ENCODE peak calls at places on chromosomes 4 and X, in seven cellular contexts. E is GM23338; A is adrenal gland; Y is lower lobe of right lung; V is PC-3; B is CD8-positive, alpha-beta T cell; D is psoas muscle. U is an unnamed sample. For H3K27me3, the result is how much of the 10 kb centered on the place peaks cover.

GRCh38 chrX:152086141-152086540 is 52.2 kb downstream of the MAGEA10 start:
- DNase-seq in Y (no peak), A (no peak), E (no peak), V (no peak), D (no peak), B (no peak), U (no peak)

GRCh38 chr4:187780070-187780469 is 215.5 kb upstream of the ZFP42 start:
- DNase-seq in B (no peak), A (no peak), V (no peak), Y (no peak), E (no peak), D (no peak), U (no peak)

GRCh38 chr4:124943145-124943889 is 230.8 kb upstream of the ANKRD50 start:
- DNase-seq in D (no peak), A (no peak), V (peak), E (no peak), B (no peak), Y (no peak), U (no peak)

GRCh38 chr4:5383191-5383980 is 325.0 kb downstream of the EVC2 start:
- DNase-seq in V (no peak), E (no peak), B (no peak), D (no peak), Y (no peak), A (no peak), U (no peak)

GRCh38 chr4:155304375-155304774 is 72.4 kb downstream of the MAP9 start:
- DNase-seq in B (no peak), E (no peak), D (no peak), Y (no peak), V (no peak), A (no peak), U (no peak)

GRCh38 chr4:168129046-168129772 is 36.9 kb downstream of the ANXA10 start:
- DNase-seq in Y (no peak), D (no peak), B (no peak), E (no peak), V (no peak), A (no peak), U (no peak)

GRCh38 chr4:20723019-20723418 is 22.8 kb downstream of the PACRGL start:
- DNase-seq in A (no peak), E (no peak), B (no peak), D (no peak), Y (no peak), V (peak), U (no peak)

GRCh38 chrX:53356186-53356585 is 66.3 kb downstream of the SMC1A start:
- DNase-seq in E (peak), Y (no peak), D (no peak), A (no peak), V (peak), B (no peak), U (peak)

GRCh38 chr4:73706811-73707210 is 33.6 kb upstream of the CXCL8 start:
- DNase-seq in A (no peak), B (no peak), V (no peak), Y (no peak), D (no peak), E (no peak), U (no peak)

GRCh38 chrX:15781964-15782711 is 8.1 kb upstream of the ZRSR2 start:
- DNase-seq in V (no peak), Y (no peak), E (no peak), A (no peak), D (no peak), B (no peak), U (no peak)

GRCh38 chrX:36867143-36867542 is 141.0 kb upstream of the FAM47C start:
- DNase-seq in D (no peak), E (peak), V (peak), B (no peak), Y (no peak), A (no peak), U (no peak)

GRCh38 chr4:5143940-5144339 is 92.7 kb downstream of the STK32B start:
- DNase-seq in E (no peak), V (no peak), D (peak), Y (no peak), B (no peak), A (no peak), U (no peak)

GRCh38 chr4:16686195-16686594 is 212.2 kb downstream of the LDB2 start:
- DNase-seq in Y (no peak), A (no peak), E (no peak), V (peak), D (no peak), B (no peak), U (no peak)

GRCh38 chrX:5113128-5113527 is 1115.5 kb downstream of the NLGN4X start:
- DNase-seq in A (no peak), Y (no peak), D (no peak), V (peak), B (no peak), E (peak), U (no peak)

GRCh38 chr4:115851918-115852766 is 738.7 kb upstream of the NDST4 start:
- DNase-seq in Y (peak), V (peak), E (peak), D (no peak), B (no peak), A (peak), U (peak)

GRCh38 chrX:25968920-25969319 is 169.2 kb upstream of the MAGEB18 start:
- DNase-seq in D (no peak), A (peak), Y (no peak), V (peak), E (peak), B (no peak), U (peak)

GRCh38 chr4:76687730-76688441 is 210.1 kb downstream of the SOWAHB start:
- DNase-seq in V (peak), E (peak), Y (no peak), B (no peak), A (peak), D (no peak), U (peak)

GRCh38 chr4:168208957-168209614 is 109.5 kb downstream of the DDX60 start:
- DNase-seq in D (no peak), E (no peak), A (no peak), V (peak), Y (no peak), B (no peak), U (no peak)

GRCh38 chrX:22800806-22801205 is 199.0 kb upstream of the DDX53 start:
- DNase-seq in Y (no peak), A (no peak), B (no peak), D (no peak), V (peak), E (no peak), U (no peak)

GRCh38 chr4:163816494-163816893 is 322.0 kb downstream of the TMA16 start:
- DNase-seq in D (no peak), B (no peak), A (no peak), V (no peak), E (peak), Y (no peak), U (no peak)

GRCh38 chr4:44157611-44158277 is 290.9 kb downstream of the KCTD8 start:
- DNase-seq in B (no peak), Y (no peak), D (no peak), V (peak), A (no peak), E (no peak), U (no peak)

GRCh38 chrX:72060196-72060974 is 71.3 kb downstream of the RTL5 start:
- DNase-seq in D (no peak), V (no peak), Y (no peak), B (no peak), E (peak), A (peak), U (no peak)

GRCh38 chr4:173057442-173057841 is 111.2 kb upstream of the GALNT7 start:
- DNase-seq in E (no peak), V (peak), D (no peak), A (no peak), Y (no peak), B (no peak), U (no peak)

GRCh38 chrX:148441387-148441786 is 59.0 kb upstream of the AFF2 start:
- DNase-seq in B (no peak), E (peak), Y (no peak), V (no peak), D (no peak), A (no peak), U (no peak)

GRCh38 chr4:111689731-111690130 is 455.5 kb upstream of the FAM241A start:
- DNase-seq in D (no peak), E (no peak), V (no peak), A (no peak), Y (no peak), B (no peak), U (no peak)

GRCh38 chr4:111697176-111697962 is 447.9 kb upstream of the FAM241A start:
- DNase-seq in B (no peak), V (no peak), E (no peak), D (no peak), Y (no peak), A (no peak), U (no peak)

GRCh38 chr4:111696505-111696904 is 448.7 kb upstream of the FAM241A start:
- DNase-seq in Y (no peak), A (no peak), V (no peak), B (no peak), D (no peak), E (no peak), U (no peak)

GRCh38 chr4:111695677-111696076 is 449.6 kb upstream of the FAM241A start:
- DNase-seq in A (no peak), Y (no peak), D (no peak), E (no peak), B (no peak), V (no peak), U (no peak)

DNA sequence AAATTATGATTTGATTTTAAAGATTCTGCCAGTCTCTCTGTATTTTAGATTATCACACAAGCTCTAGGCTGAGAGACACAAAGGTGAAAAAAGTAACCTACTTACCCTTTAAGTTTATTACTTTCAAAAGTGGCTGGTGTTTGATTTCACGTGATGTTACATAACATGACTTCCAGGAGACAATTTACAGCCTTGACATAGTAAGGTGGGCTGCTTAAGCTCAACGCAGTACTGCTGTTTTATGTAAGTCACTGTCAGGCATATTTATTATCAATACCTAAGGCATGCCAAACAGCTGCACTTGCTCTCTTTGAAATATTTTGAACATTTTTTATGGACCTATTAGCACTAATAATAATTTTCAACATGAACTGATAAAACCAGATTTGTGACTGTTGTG is 451.5 kb upstream of the FAM241A start:
- DNase-seq in D (no peak), A (no peak), Y (no peak), E (no peak), V (no peak), B (no peak), U (no peak)
- H3K27ac ChIP-seq in D (no peak), A (no peak), Y (no peak), E (no peak), V (no peak), B (no peak), U (no peak)

GRCh38 chr4:7498406-7499200 is 63.9 kb upstream of the PSAPL1 start:
- DNase-seq in D (no peak), B (no peak), V (no peak), A (no peak), E (no peak), Y (no peak), U (no peak)
- H3K27me3 ChIP-seq in D (under half), B (under half), V (under half), A (under half), E (under half), Y (under half), U (under half)

DNA sequence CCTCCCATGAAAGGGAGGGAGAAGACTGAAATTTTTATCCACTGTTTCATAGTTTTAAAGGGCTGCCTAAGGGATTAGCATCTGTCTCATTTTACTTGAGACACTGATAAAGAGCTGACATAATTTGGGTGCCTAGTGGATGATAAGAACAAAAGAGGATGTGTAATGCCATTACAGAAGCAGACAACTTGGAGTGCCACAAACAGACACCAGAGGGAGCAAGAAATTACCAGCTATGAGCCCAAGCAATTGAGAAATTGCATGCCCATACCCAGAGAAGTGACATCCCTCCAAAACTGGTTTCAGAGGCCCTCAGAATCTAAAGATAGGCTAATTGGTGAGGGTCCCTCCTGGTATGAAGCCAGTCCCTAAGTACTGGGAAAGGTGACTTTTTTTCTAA is 38.5 kb upstream of the POU3F4 start:
- DNase-seq in B (no peak), V (peak), Y (no peak), A (peak), E (peak), D (no peak), U (peak)
- TF ChIP-seq CTCF in B (no peak), V (peak), Y (no peak), A (peak), E (peak), D (peak), U (peak)

GRCh38 chr4:10094841-10095240 is 21.8 kb downstream of the WDR1 start:
- DNase-seq in B (no peak), A (no peak), V (no peak), D (peak), E (no peak), Y (no peak), U (no peak)
- H3K27ac ChIP-seq in B (no peak), A (no peak), V (peak), D (peak), E (no peak), Y (peak), U (no peak)

GRCh38 chr4:2419814-2420213 is 1.1 kb downstream of the CFAP99 start:
- DNase-seq in E (no peak), V (no peak), Y (peak), A (peak), D (no peak), B (no peak), U (no peak)
- H3K27me3 ChIP-seq in E (half or more), V (under half), Y (under half), A (under half), D (under half), B (under half), U (under half)

U was measured in WERI-Rb-1.